ENCODE peak calls at places on chromosomes 12 and 14, in five cellular contexts. I, D, F, S and B are unnamed samples.

GRCh38 chr12:102816816-102817434 is 100.1 kb downstream of the PAH start:
- DNase-seq in I (peak), D (peak), F (peak), S (peak), B (no peak)

GRCh38 chr12:43206396-43206795 is 345.6 kb downstream of the ADAMTS20 start:
- DNase-seq in I (no peak), D (no peak), F (no peak), S (no peak), B (no peak)

GRCh38 chr14:75393794-75394193 is 34.0 kb upstream of the JDP2 start:
- DNase-seq in I (no peak), D (no peak), F (no peak), S (no peak), B (no peak)

GRCh38 chr12:34390846-34391700 is 368.8 kb downstream of the ALG10 start:
- DNase-seq in I (no peak), D (no peak), F (no peak), S (no peak), B (no peak)

GRCh38 chr14:74898694-74899093 is 17.0 kb downstream of the DLST start:
- DNase-seq in I (no peak), D (no peak), F (peak), S (peak), B (no peak)

GRCh38 chr12:39393890-39394289 is 49.0 kb downstream of the KIF21A start:
- DNase-seq in I (no peak), D (no peak), F (no peak), S (no peak), B (no peak)

GRCh38 chr12:122523280-122523679 is 3.5 kb downstream of the RSRC2 start:
- DNase-seq in I (no peak), D (no peak), F (peak), S (peak), B (no peak)

GRCh38 chr12:45329238-45329637 is 113.3 kb downstream of the ANO6 start:
- DNase-seq in I (no peak), D (no peak), F (no peak), S (no peak), B (no peak)

GRCh38 chr14:89750909-89751502 is 203.5 kb downstream of the EFCAB11 start:
- DNase-seq in I (no peak), D (no peak), F (no peak), S (no peak), B (no peak)

GRCh38 chr14:104370256-104370870 is 209.2 kb upstream of the C14orf180 start:
- DNase-seq in I (peak), D (peak), F (peak), S (peak), B (no peak)

GRCh38 chr12:30925607-30926242 is 823 bp upstream of the TSPAN11 start:
- DNase-seq in I (no peak), D (no peak), F (no peak), S (no peak), B (no peak)

GRCh38 chr12:50231346-50231745 is 52.0 kb downstream of the LIMA1 start:
- DNase-seq in I (no peak), D (no peak), F (no peak), S (no peak), B (no peak)

GRCh38 chr14:91893659-91894058 is 26.3 kb upstream of the TC2N start:
- DNase-seq in I (no peak), D (no peak), F (no peak), S (no peak), B (no peak)

GRCh38 chr12:94566345-94566744 is 84.0 kb downstream of the TMCC3 start:
- DNase-seq in I (no peak), D (peak), F (no peak), S (no peak), B (no peak)

GRCh38 chr14:68784995-68785816 is 7.7 kb downstream of the ZFP36L1 start:
- DNase-seq in I (peak), D (no peak), F (no peak), S (peak), B (no peak)

GRCh38 chr14:103142031-103142430 is 18.8 kb downstream of the TNFAIP2 start:
- DNase-seq in I (no peak), D (peak), F (no peak), S (no peak), B (no peak)

GRCh38 chr12:24595652-24596235 is 353.2 kb downstream of the BCAT1 start:
- DNase-seq in I (no peak), D (peak), F (peak), S (peak), B (peak)

GRCh38 chr12:67018105-67018504 is 251.1 kb upstream of the CAND1 start:
- DNase-seq in I (no peak), D (no peak), F (no peak), S (no peak), B (no peak)

GRCh38 chr12:46921048-46921753 is 95.4 kb upstream of the SLC38A4 start:
- DNase-seq in I (no peak), D (no peak), F (peak), S (no peak), B (no peak)

GRCh38 chr12:118773956-118774723 is 207.2 kb upstream of the SRRM4 start:
- DNase-seq in I (no peak), D (no peak), F (no peak), S (no peak), B (no peak)

GRCh38 chr12:9721394-9722092 is 11.4 kb downstream of the CLECL1 start:
- DNase-seq in I (no peak), D (peak), F (peak), S (peak), B (no peak)

GRCh38 chr14:36424478-36425102 is 95.4 kb downstream of the NKX2-1 start:
- DNase-seq in I (no peak), D (no peak), F (no peak), S (no peak), B (no peak)

GRCh38 chr14:69542311-69542710 is 32.4 kb downstream of the CCDC177 start:
- DNase-seq in I (no peak), D (no peak), F (no peak), S (no peak), B (no peak)

GRCh38 chr12:14326699-14327098 is 38.8 kb upstream of the ATF7IP start:
- DNase-seq in I (no peak), D (no peak), F (no peak), S (no peak), B (no peak)

GRCh38 chr14:72525087-72525909 is 368.6 kb downstream of the DPF3 start:
- DNase-seq in I (no peak), D (no peak), F (no peak), S (no peak), B (no peak)

GRCh38 chr12:58914457-58914856 is 5.8 kb downstream of the LRIG3 start:
- DNase-seq in I (no peak), D (no peak), F (no peak), S (no peak), B (no peak)

GRCh38 chr12:7439579-7440505 is 4.1 kb downstream of the CD163L1 start:
- DNase-seq in I (no peak), D (no peak), F (no peak), S (peak), B (no peak)
- H3K4me3 ChIP-seq in I (no peak), D (no peak), F (no peak), S (peak), B (no peak)

GRCh38 chr14:99873653-99874052 is 80.4 kb downstream of the EML1 start:
- DNase-seq in I (no peak), D (no peak), F (no peak), S (no peak), B (no peak)

GRCh38 chr14:99871771-99872170 is 78.6 kb downstream of the EML1 start:
- DNase-seq in I (no peak), D (no peak), F (no peak), S (no peak), B (no peak)

GRCh38 chr14:99875421-99875820 is 82.2 kb downstream of the EML1 start:
- DNase-seq in I (no peak), D (no peak), F (no peak), S (no peak), B (no peak)

GRCh38 chr14:99872786-99873440 is 79.7 kb downstream of the EML1 start:
- DNase-seq in I (no peak), D (no peak), F (no peak), S (no peak), B (no peak)

DNA sequence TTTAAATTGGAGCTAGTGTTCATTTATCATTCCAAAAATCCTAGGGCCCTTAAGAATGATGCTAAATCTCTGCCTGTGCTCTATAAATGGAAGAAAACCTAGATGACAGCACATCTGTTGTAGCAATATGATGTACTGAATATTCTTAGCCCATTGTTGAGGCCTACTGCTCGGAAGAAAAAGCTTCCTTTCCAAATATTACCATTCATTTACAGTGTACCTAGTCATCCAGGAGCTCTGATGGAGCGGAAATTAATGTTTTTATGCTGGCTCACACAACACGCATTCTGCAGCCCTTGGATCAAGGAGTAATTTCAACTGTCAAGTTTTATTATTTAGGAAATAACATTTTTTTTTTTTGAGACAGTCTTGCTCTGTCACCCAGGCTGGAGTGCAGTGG is 77.4 kb downstream of the EML1 start:
- DNase-seq in I (no peak), D (no peak), F (no peak), S (no peak), B (no peak)
- H2AFZ ChIP-seq in I (no peak), D (no peak), F (no peak), S (no peak), B (no peak)

GRCh38 chr12:16384732-16385131 is 37.3 kb downstream of the MGST1 start:
- DNase-seq in I (no peak), D (no peak), F (no peak), S (no peak), B (no peak)

GRCh38 chr12:16389594-16389993 is 42.1 kb downstream of the MGST1 start:
- DNase-seq in I (no peak), D (no peak), F (no peak), S (peak), B (no peak)

GRCh38 chr12:16387919-16388318 is 40.5 kb downstream of the MGST1 start:
- DNase-seq in I (no peak), D (no peak), F (no peak), S (no peak), B (no peak)

GRCh38 chr12:16385779-16386646 is 38.6 kb downstream of the MGST1 start:
- DNase-seq in I (no peak), D (peak), F (peak), S (peak), B (no peak)
- TF ChIP-seq CTCF in I (peak), D (peak), F (peak), S (peak), B (peak)

DNA sequence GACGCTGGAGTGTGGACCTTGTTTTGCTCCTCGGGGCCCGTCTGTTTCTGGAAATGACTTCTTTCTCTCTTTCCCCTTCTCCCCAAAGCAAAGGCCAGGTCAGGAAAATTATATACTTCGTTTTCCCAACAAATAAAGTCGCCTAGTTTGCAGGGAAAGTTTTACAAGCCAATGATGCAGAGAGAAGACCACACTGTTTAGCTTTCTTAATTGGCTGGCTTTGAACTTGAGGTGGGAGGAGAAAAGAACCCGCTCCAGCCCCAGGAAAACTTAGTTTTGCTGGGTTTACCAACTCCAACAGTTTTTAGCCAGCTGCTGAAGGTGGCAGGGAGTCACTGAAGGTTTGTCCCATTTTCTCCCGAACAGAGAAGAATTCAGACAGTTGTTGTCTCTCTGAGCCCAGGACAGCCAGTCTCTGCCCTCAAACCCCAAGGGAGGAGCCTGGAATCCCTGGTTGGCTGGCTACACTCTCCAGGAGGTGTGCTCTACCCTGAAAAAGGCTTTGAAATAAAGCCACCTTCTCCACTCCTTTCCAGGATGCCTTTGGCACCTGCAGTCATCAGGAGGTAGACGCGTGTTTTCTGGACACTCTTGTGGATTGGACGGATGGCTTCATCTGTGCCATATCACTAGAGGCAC is 24.8 kb downstream of the BCL11B start:
- DNase-seq in I (no peak), D (no peak), F (no peak), S (no peak), B (no peak)
- H3K4me3 ChIP-seq in I (no peak), D (no peak), F (no peak), S (no peak), B (no peak)

DNA sequence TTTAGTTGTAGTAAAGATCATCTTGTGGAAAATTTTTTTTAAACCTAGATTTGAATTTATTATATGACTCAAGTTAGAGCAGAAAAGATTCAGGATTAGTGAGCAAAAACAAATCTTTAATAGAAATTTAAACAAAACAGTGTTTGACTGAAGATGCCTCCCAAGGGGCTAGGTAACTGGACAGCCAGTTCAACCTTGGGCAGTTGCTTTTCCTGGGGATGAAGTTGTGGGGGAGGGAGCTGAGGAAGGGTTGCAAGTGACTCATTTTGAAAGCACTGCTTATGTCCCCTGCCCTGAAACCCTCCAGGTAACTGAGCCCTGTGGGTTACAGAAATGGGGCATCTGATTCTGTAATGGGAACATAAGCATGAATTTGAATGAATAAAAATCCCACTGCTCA is 13.1 kb downstream of the CFAP54 start:
- DNase-seq in I (no peak), D (no peak), F (no peak), S (no peak), B (no peak)
- H2AFZ ChIP-seq in I (peak), D (peak), F (no peak), S (no peak), B (no peak)

GRCh38 chr14:22494486-22495135 is 94.4 kb downstream of the DAD1 start:
- DNase-seq in I (no peak), D (no peak), F (no peak), S (no peak), B (no peak)
- TF ChIP-seq CTCF in I (peak), D (peak), F (no peak), S (no peak), B (no peak)